ENCODE peak calls at places on chromosome 9, in seven cellular contexts. S, H, V, U, Z, Q and F are unnamed samples. For H3K4me1, the result is how much of the 10 kb centered on the place peaks cover.

GRCh38 chr9:15127831-15128230 is 179.2 kb downstream of the TTC39B start:
- DNase-seq in Z (no peak), S (no peak), U (no peak), V (no peak), H (no peak), Q (peak), F (no peak)

GRCh38 chr9:5626727-5627634 is 1.9 kb upstream of the RIC1 start:
- DNase-seq in H (peak), U (no peak), Z (no peak), V (no peak), S (peak), Q (no peak), F (peak)

GRCh38 chr9:96554326-96554725 is 65.3 kb downstream of the CDC14B start:
- DNase-seq in V (no peak), Q (no peak), S (no peak), H (peak), U (no peak), Z (no peak), F (no peak)

GRCh38 chr9:4223434-4223833 is 76.4 kb downstream of the GLIS3 start:
- DNase-seq in Q (peak), V (no peak), S (no peak), Z (no peak), H (no peak), U (no peak), F (no peak)

GRCh38 chr9:112078432-112078831 is 96.7 kb downstream of the SUSD1 start:
- DNase-seq in Q (no peak), V (no peak), U (no peak), H (no peak), Z (no peak), S (no peak), F (no peak)

GRCh38 chr9:77848428-77848827 is 183.2 kb downstream of the GNAQ start:
- DNase-seq in H (no peak), Q (no peak), U (no peak), Z (no peak), S (no peak), V (no peak), F (no peak)

GRCh38 chr9:125558453-125559084 is 148.4 kb downstream of the MAPKAP1 start:
- DNase-seq in V (peak), H (peak), Z (peak), Q (peak), U (peak), S (peak), F (peak)

GRCh38 chr9:134130503-134131375 is 5.1 kb upstream of the WDR5 start:
- DNase-seq in S (no peak), V (peak), U (peak), H (peak), Z (peak), Q (peak), F (peak)

GRCh38 chr9:25704800-25705199 is 26.6 kb upstream of the TUSC1 start:
- DNase-seq in S (no peak), Z (no peak), H (no peak), U (no peak), V (no peak), Q (no peak), F (no peak)

GRCh38 chr9:83133316-83133715 is 70.4 kb upstream of the RASEF start:
- DNase-seq in Q (no peak), Z (no peak), V (no peak), S (no peak), H (no peak), U (no peak), F (no peak)
- H3K4ac ChIP-seq in Q (no peak), Z (no peak), V (no peak), S (no peak), H (no peak), U (no peak), F (no peak)

DNA sequence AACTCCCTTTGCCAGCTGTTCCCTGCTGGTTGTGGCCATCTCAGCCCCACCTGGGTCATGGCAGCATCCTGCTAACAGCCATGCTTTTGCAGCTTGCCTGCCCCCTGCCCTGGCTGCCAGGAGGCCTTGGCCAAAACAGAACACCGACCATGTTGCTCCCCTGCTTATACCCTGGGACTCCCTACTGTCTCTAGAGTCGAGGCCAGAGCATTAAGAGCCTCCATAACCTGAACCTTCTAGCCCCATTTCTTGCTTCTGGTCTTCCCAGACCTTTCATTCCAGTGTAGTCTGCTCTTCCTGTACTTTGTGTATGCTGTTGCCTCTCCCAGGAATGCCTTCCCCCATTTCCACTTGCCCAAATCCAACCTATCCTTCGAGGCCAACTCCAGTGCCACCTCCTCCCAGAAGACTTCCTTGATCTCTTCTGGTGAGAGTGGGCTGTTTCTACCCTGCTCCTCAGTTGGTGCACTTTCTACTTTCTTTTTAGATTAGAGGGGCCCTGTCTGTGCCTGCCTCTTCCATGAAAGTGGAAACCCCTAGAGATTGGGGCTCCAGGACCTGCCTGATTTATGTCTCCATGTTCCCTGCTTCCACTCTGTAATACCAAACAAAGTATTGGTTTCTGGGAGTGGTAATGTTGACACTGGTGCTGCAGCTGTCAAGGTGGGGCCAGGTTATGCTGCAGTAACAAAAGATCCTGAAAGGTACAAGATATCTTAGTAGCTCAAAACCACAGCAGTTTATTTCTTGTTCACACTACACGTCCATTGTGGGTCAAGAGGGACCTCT is 88.1 kb downstream of the AMBP start:
- DNase-seq in U (no peak), S (no peak), V (no peak), H (no peak), Z (no peak), Q (no peak), F (no peak)
- H2BK120ac ChIP-seq in U (no peak), S (no peak), V (no peak), H (no peak), Z (no peak), Q (no peak), F (no peak)

GRCh38 chr9:37198034-37198718 is 77.8 kb downstream of the ZCCHC7 start:
- DNase-seq in S (no peak), Z (no peak), U (no peak), H (no peak), V (no peak), Q (no peak), F (no peak)
- H3K4me1 ChIP-seq in S (under half), Z (under half), U (under half), H (under half), V (under half), Q (under half), F (under half)

GRCh38 chr9:131714821-131715220 is 25.1 kb downstream of the RAPGEF1 start:
- DNase-seq in Q (peak), V (no peak), S (no peak), U (no peak), H (no peak), Z (no peak), F (no peak)

GRCh38 chr9:131713016-131713415 is 26.9 kb downstream of the RAPGEF1 start:
- DNase-seq in V (no peak), Z (no peak), H (no peak), S (no peak), U (no peak), Q (no peak), F (no peak)

GRCh38 chr9:131714161-131714646 is 25.7 kb downstream of the RAPGEF1 start:
- DNase-seq in Q (peak), H (peak), S (peak), V (no peak), Z (no peak), U (no peak), F (no peak)

GRCh38 chr9:131709741-131710499 is 30.0 kb downstream of the RAPGEF1 start:
- DNase-seq in Z (no peak), U (no peak), Q (peak), S (no peak), V (no peak), H (peak), F (no peak)

GRCh38 chr9:131712151-131712716 is 27.6 kb downstream of the RAPGEF1 start:
- DNase-seq in Q (no peak), Z (no peak), H (no peak), V (no peak), U (no peak), S (no peak), F (no peak)
- H3K4ac ChIP-seq in Q (peak), Z (no peak), H (peak), V (no peak), U (no peak), S (no peak), F (no peak)

DNA sequence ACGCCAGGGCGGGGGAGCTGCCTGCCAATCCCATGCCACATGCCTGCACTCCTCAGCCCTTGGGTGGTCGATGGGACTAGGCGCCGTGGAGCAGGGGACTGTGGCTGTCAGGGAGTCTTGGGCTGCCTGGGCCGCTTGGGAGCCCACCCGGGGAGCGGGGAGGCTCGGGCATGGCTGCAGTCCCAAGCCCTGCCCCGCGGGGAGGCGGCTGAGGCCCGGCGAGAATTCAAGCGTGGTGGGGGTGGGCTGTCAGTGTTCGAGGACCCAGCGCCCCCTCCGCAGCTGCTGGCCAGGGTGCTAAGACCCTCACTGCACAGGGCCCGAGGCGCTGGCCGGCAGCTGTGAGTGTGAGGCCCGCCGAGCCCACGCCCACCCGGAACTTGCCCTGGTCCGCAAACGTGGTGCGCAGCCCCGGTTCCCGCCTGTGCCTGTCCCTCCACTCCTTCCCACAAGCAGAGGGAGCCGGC is 83.2 kb upstream of the DMRTA1 start:
- DNase-seq in V (no peak), S (no peak), Z (no peak), H (no peak), Q (no peak), U (no peak), F (no peak)
- H2BK120ac ChIP-seq in V (peak), S (no peak), Z (no peak), H (no peak), Q (no peak), U (no peak), F (no peak)

DNA sequence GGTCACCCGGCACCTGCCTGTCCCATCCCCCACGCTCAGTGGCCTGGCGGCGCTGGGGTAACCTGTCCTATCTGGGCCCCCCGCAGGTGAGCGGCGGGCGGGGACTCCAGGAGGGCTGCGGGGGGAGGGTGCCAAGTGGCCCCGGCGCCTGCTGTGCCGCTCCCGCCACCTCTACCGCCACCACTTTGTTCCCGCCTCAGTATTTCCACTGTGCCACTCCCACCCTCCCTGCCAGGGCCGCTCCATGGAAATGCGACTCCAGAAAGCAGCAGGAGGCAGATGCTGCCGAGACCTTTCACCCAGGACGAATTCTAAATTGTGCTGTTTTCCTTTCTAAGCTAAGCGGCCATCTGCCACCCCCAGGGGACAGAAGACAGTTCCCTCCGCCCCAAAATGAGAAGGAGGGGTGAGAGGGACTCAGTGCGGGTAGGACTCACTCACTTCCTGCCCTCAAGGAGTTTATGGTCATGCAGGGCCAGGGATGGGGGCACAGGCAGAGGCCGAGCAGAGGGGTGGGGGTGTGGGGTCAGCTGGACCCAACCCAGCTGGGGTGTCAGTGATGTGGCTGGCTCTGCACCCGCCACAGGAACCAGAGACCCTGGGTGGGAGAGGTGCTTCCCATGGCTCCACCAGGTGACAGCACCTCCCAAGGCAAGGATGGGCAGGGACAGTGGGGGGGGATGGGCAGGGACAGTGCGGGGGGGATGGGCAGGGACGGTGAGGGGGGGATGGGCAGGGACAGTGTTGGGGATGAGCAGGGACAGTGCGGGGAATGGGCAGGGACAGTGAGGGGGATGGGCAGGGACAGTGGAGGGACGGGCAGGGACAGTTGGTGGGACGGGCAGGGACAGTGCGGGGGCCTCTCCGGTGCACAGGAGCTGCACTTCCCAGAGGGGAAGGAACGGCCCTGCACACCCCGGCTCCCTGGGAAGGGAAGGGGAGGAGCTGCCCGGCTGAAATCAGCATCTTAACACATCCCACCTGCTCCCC is 17.8 kb downstream of the NOTCH1 start:
- DNase-seq in V (no peak), S (peak), U (no peak), Q (no peak), H (no peak), Z (no peak), F (no peak)
- H3K4me1 ChIP-seq in V (half or more), S (half or more), U (under half), Q (under half), H (under half), Z (under half), F (under half)

DNA sequence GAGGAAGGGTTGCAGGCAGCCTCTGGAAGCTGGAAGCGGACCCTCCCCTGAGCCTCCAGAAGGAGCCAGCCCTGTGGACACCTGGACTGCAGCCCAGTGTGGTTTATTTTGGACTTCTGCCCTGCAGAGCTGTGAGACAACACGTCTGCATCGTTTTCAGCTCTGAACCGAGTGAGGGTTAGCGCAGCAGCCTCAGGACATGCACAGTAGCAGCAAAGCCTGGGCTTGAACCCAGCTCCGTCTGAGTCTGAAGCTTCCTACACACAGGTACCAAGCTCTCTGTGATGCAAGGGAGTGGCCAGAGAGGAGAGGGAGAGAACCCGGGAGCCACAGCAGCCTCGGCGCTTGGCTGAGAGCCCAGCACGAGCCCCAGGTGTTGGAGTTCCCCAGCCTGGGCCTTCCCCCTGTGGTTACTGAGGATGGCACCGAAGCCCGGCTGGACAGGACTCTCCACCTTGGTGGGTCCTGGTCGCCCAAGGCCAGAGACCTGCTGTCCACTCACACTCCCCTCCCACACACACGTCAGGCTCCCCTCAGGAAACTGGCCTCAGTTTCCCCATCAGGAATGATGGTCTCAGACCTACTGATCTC is 128.2 kb downstream of the OLFM1 start:
- DNase-seq in S (no peak), Z (no peak), H (no peak), V (no peak), U (no peak), Q (no peak), F (no peak)
- H3K4ac ChIP-seq in S (no peak), Z (no peak), H (no peak), V (no peak), U (no peak), Q (no peak), F (no peak)

GRCh38 chr9:130275156-130275555 is 9.6 kb downstream of the HMCN2 start:
- DNase-seq in V (no peak), S (no peak), Q (no peak), Z (no peak), H (no peak), U (no peak), F (no peak)

GRCh38 chr9:130271473-130271872 is 5.9 kb downstream of the HMCN2 start:
- DNase-seq in S (no peak), Z (no peak), V (no peak), Q (no peak), U (no peak), H (no peak), F (no peak)

GRCh38 chr9:130276955-130277354 is 11.4 kb downstream of the HMCN2 start:
- DNase-seq in H (no peak), V (no peak), S (no peak), Q (no peak), U (no peak), Z (no peak), F (no peak)

DNA sequence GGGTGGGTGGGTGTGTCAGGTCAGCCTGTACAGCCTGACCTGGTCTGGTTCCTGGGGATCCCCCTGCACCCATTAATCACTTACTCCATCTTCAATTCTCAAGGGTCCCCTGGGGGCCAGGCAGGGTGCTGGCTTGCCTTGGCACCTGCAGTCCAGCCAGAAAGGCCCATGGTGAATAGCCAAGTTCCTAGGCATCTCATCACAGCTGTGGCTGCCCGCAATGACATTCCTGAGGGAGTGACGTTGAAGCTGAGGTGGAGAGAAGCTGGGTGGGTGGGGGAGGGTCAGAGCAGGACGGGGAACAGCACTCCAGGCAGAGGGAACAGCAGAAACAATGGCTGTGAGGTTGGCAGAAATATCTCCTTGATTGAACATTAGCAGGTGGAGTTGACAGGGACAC is 10.6 kb downstream of the HMCN2 start:
- DNase-seq in U (no peak), V (no peak), S (peak), H (peak), Q (peak), Z (no peak), F (peak)
- H2BK120ac ChIP-seq in U (no peak), V (no peak), S (no peak), H (no peak), Q (no peak), Z (no peak), F (no peak)

DNA sequence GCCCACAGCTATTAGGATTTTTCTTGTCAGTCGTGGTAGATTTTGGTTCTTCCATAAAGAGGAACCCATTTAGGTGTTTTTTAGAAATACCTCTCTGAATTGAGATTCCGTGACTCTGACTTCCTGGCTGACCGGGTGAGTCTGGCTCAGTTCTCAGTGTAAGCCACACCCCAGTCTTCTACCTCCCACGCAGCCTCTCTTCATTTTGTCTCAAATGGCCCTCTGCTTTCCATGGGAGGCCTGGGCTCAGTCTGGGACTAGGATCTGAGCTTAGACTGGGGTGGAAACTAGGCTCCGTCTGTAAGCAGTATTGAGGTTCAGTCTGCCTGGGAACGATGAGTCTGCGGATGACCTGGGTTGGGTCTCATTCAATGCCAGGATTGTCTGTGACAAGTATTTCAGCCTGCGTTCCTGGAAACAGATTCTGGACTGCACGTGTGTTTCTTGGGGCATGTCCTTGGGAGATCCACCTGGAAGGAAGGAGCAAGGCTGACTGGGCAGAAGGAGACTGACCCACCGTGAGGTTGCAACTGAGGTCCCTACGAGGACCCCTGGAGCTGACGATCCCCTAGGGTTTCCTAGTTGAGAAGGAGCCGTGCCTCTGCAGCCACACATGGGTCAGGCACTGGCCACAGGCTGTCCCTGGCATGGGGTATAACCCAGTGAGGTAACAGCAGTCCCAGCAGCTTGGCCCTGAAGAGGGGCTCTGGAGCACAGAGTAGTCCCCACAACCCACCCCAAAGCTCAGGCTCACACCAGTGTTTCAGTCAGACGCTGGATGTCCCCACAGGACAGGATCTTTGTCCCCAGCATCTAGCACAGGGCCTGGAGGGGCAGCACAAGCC is 12.3 kb upstream of the CRB2 start:
- DNase-seq in Z (no peak), Q (no peak), V (no peak), U (no peak), S (no peak), H (no peak), F (no peak)
- H3K4me1 ChIP-seq in Z (under half), Q (under half), V (under half), U (under half), S (under half), H (under half), F (under half)